ENCODE peak calls at places on chromosomes 2 and 18, in six cellular contexts. G, U, W, M, T and E are unnamed samples.

GRCh38 chr2:133045787-133046186 is 375.8 kb upstream of the LYPD1 start:
- DNase-seq in G (no peak), U (no peak), W (no peak), M (no peak), T (no peak), E (no peak)

GRCh38 chr2:171706152-171706803 is 19.0 kb downstream of the DYNC1I2 start:
- DNase-seq in G (no peak), U (no peak), W (no peak), M (no peak), T (no peak), E (no peak)

GRCh38 chr2:234788841-234789240 is 163.0 kb upstream of the SH3BP4 start:
- DNase-seq in G (no peak), U (no peak), W (no peak), M (no peak), T (no peak), E (no peak)

GRCh38 chr2:98343371-98343770 is 2.9 kb upstream of the CNGA3 start:
- DNase-seq in G (no peak), U (no peak), W (no peak), M (no peak), T (no peak), E (no peak)

GRCh38 chr2:149449017-149449416 is 118.6 kb downstream of the LYPD6 start:
- DNase-seq in G (no peak), U (no peak), W (no peak), M (no peak), T (no peak), E (no peak)

GRCh38 chr18:55539240-55539639 is 48.8 kb downstream of the TCF4 start:
- DNase-seq in G (no peak), U (no peak), W (no peak), M (no peak), T (no peak), E (peak)

GRCh38 chr18:35497006-35497333 is 790 bp downstream of the INO80C start:
- DNase-seq in G (no peak), U (no peak), W (no peak), M (no peak), T (no peak), E (no peak)

GRCh38 chr18:40985441-40985840 is 969.6 kb upstream of the PIK3C3 start:
- DNase-seq in G (no peak), U (no peak), W (no peak), M (no peak), T (no peak), E (no peak)

GRCh38 chr2:108449410-108450200 is 599 bp downstream of the GCC2 start:
- DNase-seq in G (no peak), U (no peak), W (no peak), M (no peak), T (no peak), E (no peak)

GRCh38 chr2:61328707-61329251 is 142.1 kb downstream of the USP34 start:
- DNase-seq in G (no peak), U (no peak), W (no peak), M (no peak), T (no peak), E (peak)

GRCh38 chr18:48190994-48191393 is 218.2 kb downstream of the ZBTB7C start:
- DNase-seq in G (no peak), U (no peak), W (no peak), M (no peak), T (no peak), E (no peak)

GRCh38 chr2:5766621-5767020 is 74.4 kb downstream of the SOX11 start:
- DNase-seq in G (no peak), U (no peak), W (no peak), M (no peak), T (no peak), E (no peak)

GRCh38 chr2:12918138-12918840 is 201.6 kb downstream of the TRIB2 start:
- DNase-seq in G (no peak), U (no peak), W (no peak), M (no peak), T (no peak), E (no peak)

GRCh38 chr18:2894841-2895370 is 48.1 kb downstream of the EMILIN2 start:
- DNase-seq in G (no peak), U (no peak), W (no peak), M (no peak), T (no peak), E (no peak)

GRCh38 chr2:20747317-20747716 is 75.6 kb downstream of the LDAH start:
- DNase-seq in G (no peak), U (no peak), W (no peak), M (no peak), T (no peak), E (no peak)

GRCh38 chr2:67600946-67601345 is 203.8 kb downstream of the ETAA1 start:
- DNase-seq in G (no peak), U (no peak), W (no peak), M (no peak), T (no peak), E (peak)

GRCh38 chr2:204825054-204825453 is 279.8 kb downstream of the PARD3B start:
- DNase-seq in G (no peak), U (no peak), W (no peak), M (no peak), T (no peak), E (no peak)

GRCh38 chr2:149527998-149528775 is 59.4 kb downstream of the MMADHC start:
- DNase-seq in G (no peak), U (no peak), W (no peak), M (no peak), T (no peak), E (no peak)

GRCh38 chr2:207939342-207940108 is 85.8 kb downstream of the PLEKHM3 start:
- DNase-seq in G (no peak), U (no peak), W (no peak), M (no peak), T (no peak), E (no peak)

GRCh38 chr2:1521878-1522495 is 108.7 kb downstream of the TPO start:
- DNase-seq in G (no peak), U (no peak), W (no peak), M (no peak), T (no peak), E (no peak)

GRCh38 chr18:57029761-57030160 is 117.1 kb upstream of the BOD1L2 start:
- DNase-seq in G (no peak), U (no peak), W (no peak), M (no peak), T (no peak), E (no peak)

GRCh38 chr2:54945401-54946219 is 104.6 kb downstream of the RTN4 start:
- DNase-seq in G (no peak), U (no peak), W (peak), M (peak), T (peak), E (peak)

GRCh38 chr2:7925506-7925905 is 756.4 kb upstream of the ID2 start:
- DNase-seq in G (no peak), U (no peak), W (no peak), M (no peak), T (no peak), E (no peak)

GRCh38 chr2:37819228-37819627 is 105.9 kb upstream of the RMDN2 start:
- DNase-seq in G (no peak), U (no peak), W (no peak), M (no peak), T (no peak), E (peak)

GRCh38 chr2:188440849-188441248 is 149.2 kb downstream of the GULP1 start:
- DNase-seq in G (no peak), U (no peak), W (no peak), M (no peak), T (no peak), E (no peak)

GRCh38 chr18:72672364-72673151 is 128.4 kb upstream of the CBLN2 start:
- DNase-seq in G (peak), U (no peak), W (no peak), M (peak), T (no peak), E (peak)

GRCh38 chr2:31138037-31138962 is at the start of gene GALNT14:
- DNase-seq in G (peak), U (peak), W (peak), M (peak), T (peak), E (no peak)

GRCh38 chr2:1660656-1661650 is 83.4 kb downstream of the PXDN start:
- DNase-seq in G (no peak), U (no peak), W (no peak), M (no peak), T (no peak), E (no peak)

GRCh38 chr18:36514778-36515177 is 217.3 kb downstream of the FHOD3 start:
- DNase-seq in G (no peak), U (no peak), W (no peak), M (no peak), T (no peak), E (no peak)
- TF ChIP-seq CTCF in G (no peak), U (no peak), W (no peak), M (no peak), T (no peak), E (no peak)

GRCh38 chr2:50448556-50448955 is 583.4 kb downstream of the NRXN1 start:
- DNase-seq in G (no peak), U (no peak), W (no peak), M (no peak), T (no peak), E (no peak)
- TF ChIP-seq CTCF in G (no peak), U (no peak), W (no peak), M (no peak), T (no peak), E (no peak)

GRCh38 chr2:239664216-239664785 is 263.5 kb upstream of the HDAC4 start:
- DNase-seq in G (no peak), U (no peak), W (no peak), M (no peak), T (no peak), E (no peak)

GRCh38 chr2:239660390-239661228 is 259.8 kb upstream of the HDAC4 start:
- DNase-seq in G (no peak), U (no peak), W (no peak), M (no peak), T (no peak), E (no peak)

GRCh38 chr2:239661334-239662312 is 260.8 kb upstream of the HDAC4 start:
- DNase-seq in G (no peak), U (no peak), W (no peak), M (no peak), T (no peak), E (no peak)

GRCh38 chr2:239663364-239663924 is 262.6 kb upstream of the HDAC4 start:
- DNase-seq in G (no peak), U (no peak), W (no peak), M (no peak), T (no peak), E (no peak)

DNA sequence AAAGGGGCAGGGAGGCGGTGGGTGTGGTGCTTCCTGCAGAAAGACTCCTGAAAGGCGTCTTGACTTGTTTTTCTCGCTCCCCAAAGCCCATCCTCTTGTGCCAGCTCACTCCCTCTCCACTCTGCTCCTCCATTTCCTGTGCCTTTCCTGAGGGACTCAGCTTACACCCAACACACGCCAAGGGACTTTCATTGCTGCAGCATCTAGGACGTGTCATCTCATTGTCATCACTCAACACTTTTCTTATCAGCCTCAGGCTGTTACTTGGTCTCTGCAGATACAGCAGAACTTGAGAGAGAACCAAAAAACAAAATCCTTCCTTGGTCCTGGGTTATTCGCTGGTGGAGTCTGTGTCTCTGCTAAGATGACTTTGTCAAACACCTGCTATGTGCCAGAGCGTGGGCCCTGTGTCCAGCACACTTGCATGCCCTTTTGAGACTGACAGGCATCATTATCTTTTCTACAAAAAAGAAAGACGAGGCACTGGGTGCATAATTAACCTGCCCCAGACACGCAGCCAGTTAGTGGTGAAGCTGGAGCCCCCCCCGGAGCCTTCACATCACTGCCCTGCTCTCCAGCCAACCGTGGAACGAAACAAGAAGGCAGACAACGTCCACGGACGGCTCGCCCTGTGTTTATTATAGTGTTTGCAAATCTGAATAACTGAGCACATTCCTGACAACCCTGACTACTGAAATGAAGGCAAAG is 261.7 kb upstream of the HDAC4 start:
- DNase-seq in G (no peak), U (no peak), W (no peak), M (no peak), T (no peak), E (no peak)
- TF ChIP-seq CTCF in G (no peak), U (no peak), W (no peak), M (no peak), T (no peak), E (no peak)

GRCh38 chr2:240914645-240915525 is 8.7 kb downstream of the CROCC2 start:
- DNase-seq in G (no peak), U (peak), W (peak), M (no peak), T (peak), E (no peak)
- TF ChIP-seq CTCF in G (peak), U (peak), W (peak), M (no peak), T (no peak), E (no peak)

DNA sequence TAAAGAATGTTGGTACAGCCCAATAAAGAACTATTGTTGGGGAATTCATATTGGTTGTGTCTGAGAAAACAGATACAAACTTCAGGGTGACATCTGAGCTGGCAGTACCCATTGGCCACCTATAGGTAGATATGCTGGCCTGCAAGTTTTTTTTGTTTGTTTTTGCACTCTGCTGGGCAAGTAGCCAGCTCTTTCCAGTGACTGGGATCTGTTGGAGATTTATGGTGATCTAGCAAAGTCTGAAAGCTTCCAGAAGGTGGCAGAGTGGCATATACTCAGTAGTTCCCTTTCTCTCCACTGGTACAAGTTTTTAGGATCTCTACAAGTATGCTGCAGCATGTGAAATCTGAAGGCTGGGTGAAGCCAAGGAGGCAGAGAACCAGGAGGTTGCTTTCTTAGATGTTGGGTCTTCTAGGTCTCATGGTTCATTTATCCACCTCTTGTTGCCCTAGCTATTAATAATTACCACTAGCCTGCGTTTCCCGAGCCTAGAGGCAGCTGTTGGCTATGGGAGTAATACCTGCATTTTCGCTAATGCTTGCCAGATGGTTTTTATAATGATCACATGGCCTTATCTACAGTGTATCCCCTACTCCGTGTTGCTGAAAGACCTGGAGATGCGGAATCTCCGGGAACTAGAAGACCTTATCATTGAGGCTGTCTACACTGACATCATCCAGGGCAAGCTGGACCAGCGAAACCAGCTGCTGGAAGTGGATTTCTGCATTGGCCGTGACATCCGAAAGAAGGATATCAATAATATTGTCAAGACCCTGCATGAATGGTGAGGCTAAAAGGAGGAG is 9.5 kb downstream of the COPS7B start:
- DNase-seq in G (no peak), U (no peak), W (no peak), M (no peak), T (no peak), E (no peak)
- TF ChIP-seq CTCF in G (peak), U (peak), W (no peak), M (peak), T (no peak), E (peak)

GRCh38 chr2:200616193-200616592 is 30.4 kb downstream of the AOX1 start:
- DNase-seq in G (no peak), U (no peak), W (no peak), M (no peak), T (no peak), E (no peak)

GRCh38 chr2:200616656-200617055 is 30.8 kb downstream of the AOX1 start:
- DNase-seq in G (no peak), U (no peak), W (no peak), M (no peak), T (no peak), E (no peak)

GRCh38 chr2:200613692-200614091 is 27.9 kb downstream of the AOX1 start:
- DNase-seq in G (no peak), U (no peak), W (no peak), M (no peak), T (no peak), E (no peak)

GRCh38 chr2:200614249-200614648 is 28.4 kb downstream of the AOX1 start:
- DNase-seq in G (no peak), U (no peak), W (no peak), M (no peak), T (no peak), E (no peak)

DNA sequence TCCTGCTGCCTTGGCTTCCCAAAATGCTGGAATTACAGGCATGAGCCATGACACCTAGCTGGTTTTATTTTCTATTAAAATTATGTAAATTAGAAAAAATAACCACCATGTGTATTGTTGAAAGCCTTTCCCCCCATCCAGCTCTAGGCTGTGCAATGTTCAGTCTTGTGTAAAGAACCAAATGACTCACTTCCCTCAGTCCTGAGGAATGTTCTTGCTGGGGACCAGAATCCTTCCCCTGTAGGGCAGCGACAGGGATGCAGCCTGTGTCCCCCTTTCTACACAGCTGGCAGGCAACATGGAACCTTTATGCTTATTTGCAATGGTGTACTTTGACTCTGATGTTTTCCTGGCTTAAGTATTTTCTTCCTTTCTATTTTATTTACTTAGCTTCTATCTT is 29.4 kb downstream of the AOX1 start:
- DNase-seq in G (no peak), U (no peak), W (no peak), M (no peak), T (no peak), E (no peak)
- TF ChIP-seq CTCF in G (no peak), U (no peak), W (no peak), M (no peak), T (no peak), E (no peak)

GRCh38 chr2:109517118-109517889 is 96.5 kb downstream of the SEPTIN10 start:
- DNase-seq in G (no peak), U (no peak), W (no peak), M (no peak), T (no peak), E (no peak)

GRCh38 chr2:109513749-109514588 is 99.8 kb downstream of the SEPTIN10 start:
- DNase-seq in G (no peak), U (no peak), W (no peak), M (peak), T (peak), E (peak)

GRCh38 chr2:109514857-109515256 is 98.9 kb downstream of the SEPTIN10 start:
- DNase-seq in G (no peak), U (no peak), W (no peak), M (no peak), T (no peak), E (no peak)

GRCh38 chr2:109513230-109513629 is 100.5 kb downstream of the SEPTIN10 start:
- DNase-seq in G (no peak), U (no peak), W (no peak), M (no peak), T (no peak), E (no peak)

DNA sequence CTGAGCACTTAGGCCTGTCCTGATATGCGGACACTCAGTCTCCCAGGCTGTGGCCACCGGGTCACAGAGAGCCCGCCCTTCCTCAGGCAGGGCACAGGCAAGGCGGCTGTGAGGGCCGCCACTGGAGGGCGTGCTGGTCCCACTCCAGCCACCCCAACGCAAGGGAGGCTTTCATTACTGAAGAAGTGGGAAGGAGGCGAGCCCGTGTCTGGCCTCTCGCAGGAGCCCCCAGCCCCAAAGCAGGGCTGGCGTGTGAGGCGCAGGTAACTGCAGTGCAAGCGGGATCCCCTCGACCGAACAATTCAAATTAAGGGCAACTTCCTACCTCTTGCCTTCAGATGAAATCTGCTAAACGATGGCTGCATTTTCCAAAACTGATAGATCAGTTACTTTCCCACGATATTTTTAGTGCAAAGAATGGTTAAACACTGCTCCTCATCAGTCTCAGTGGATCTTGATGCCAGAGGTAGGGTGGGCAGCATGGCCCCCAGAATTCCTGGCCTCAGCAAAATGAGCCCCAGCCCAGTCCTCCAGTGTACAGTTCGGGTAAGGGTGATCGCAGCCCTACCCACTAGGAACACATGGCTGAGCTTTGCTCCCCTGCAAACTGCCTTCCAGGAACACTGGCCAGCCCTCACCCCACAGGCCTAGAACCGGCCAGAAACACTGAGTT is 97.2 kb downstream of the SEPTIN10 start:
- DNase-seq in G (peak), U (no peak), W (peak), M (peak), T (no peak), E (no peak)
- TF ChIP-seq CTCF in G (peak), U (peak), W (peak), M (peak), T (peak), E (peak)

GRCh38 chr2:74399785-74400184 is 19.7 kb upstream of the DCTN1 start:
- DNase-seq in G (no peak), U (no peak), W (no peak), M (no peak), T (no peak), E (no peak)
- TF ChIP-seq CTCF in G (peak), U (peak), W (peak), M (peak), T (peak), E (peak)

GRCh38 chr2:121897335-121897970 is 142.0 kb downstream of the TSN start:
- DNase-seq in G (peak), U (no peak), W (no peak), M (no peak), T (no peak), E (no peak)
- TF ChIP-seq CTCF in G (peak), U (no peak), W (peak), M (peak), T (no peak), E (peak)